ENCODE peak calls at places on chromosomes 7 and 10, in four cellular contexts. J is GM12878, D is K562, W is HepG2. Q is an unnamed sample.

GRCh38 chr10:46255696-46256355 is 31.0 kb upstream of the ANTXRL start:
- DNase-seq in J (no peak), D (peak; percentile 70), W (peak; percentile 43), Q (peak; percentile 83)

GRCh38 chr10:75773139-75773801 is 341.8 kb downstream of the LRMDA start:
- DNase-seq in J (no peak), D (no peak), W (peak; percentile 92), Q (no peak)

GRCh38 chr7:143345428-143345900 is 17.0 kb downstream of the FAM131B start:
- DNase-seq in J (no peak), D (peak; percentile 90), W (no peak), Q (peak; percentile 82)

GRCh38 chr7:90210925-90211324 is 615 bp upstream of the STEAP2 start:
- DNase-seq in J (no peak), D (no peak), W (peak; percentile 33), Q (peak; percentile 12)

GRCh38 chr7:6554848-6555247 is 3.6 kb upstream of the GRID2IP start:
- DNase-seq in J (no peak), D (no peak), W (no peak), Q (no peak)

GRCh38 chr7:107972075-107972482 is 30.9 kb downstream of the LAMB1 start:
- DNase-seq in J (no peak), D (peak; percentile 63), W (peak; percentile 91), Q (no peak)

GRCh38 chr7:132500727-132501410 is 75.4 kb downstream of the PLXNA4 start:
- DNase-seq in J (no peak), D (peak; percentile 15), W (no peak), Q (peak; percentile 55)

GRCh38 chr10:2688958-2689357 is 378.4 kb upstream of the PFKP start:
- DNase-seq in J (no peak), D (no peak), W (no peak), Q (no peak)

GRCh38 chr10:7378602-7379403 is 32.0 kb downstream of the SFMBT2 start:
- DNase-seq in J (no peak), D (no peak), W (no peak), Q (no peak)

GRCh38 chr10:114653926-114654325 is 4.1 kb downstream of the ABLIM1 start:
- DNase-seq in J (no peak), D (no peak), W (no peak), Q (no peak)

GRCh38 chr10:5929442-5929841 is 39.4 kb downstream of the FBH1 start:
- DNase-seq in J (no peak), D (no peak), W (no peak), Q (no peak)

GRCh38 chr10:93458821-93459257 is 23.3 kb downstream of the MYOF start:
- DNase-seq in J (no peak), D (no peak), W (peak; percentile 55), Q (no peak)

GRCh38 chr10:37682617-37683016 is 174.8 kb downstream of the ZNF248 start:
- DNase-seq in J (no peak), D (no peak), W (no peak), Q (no peak)

GRCh38 chr10:88172159-88172558 is 308.7 kb downstream of the PTEN start:
- DNase-seq in J (no peak), D (no peak), W (no peak), Q (no peak)

GRCh38 chr10:63554666-63555065 is 33.5 kb downstream of the REEP3 start:
- DNase-seq in J (peak; percentile 19), D (no peak), W (no peak), Q (no peak)

GRCh38 chr7:22287412-22287811 is 69.5 kb downstream of the RAPGEF5 start:
- DNase-seq in J (no peak), D (no peak), W (no peak), Q (no peak)

GRCh38 chr10:8026349-8027259 is 27.9 kb upstream of the GATA3 start:
- DNase-seq in J (no peak), D (no peak), W (peak; percentile 39), Q (no peak)

GRCh38 chr7:101814081-101814995 is 3.1 kb upstream of the CUX1 start:
- DNase-seq in J (no peak), D (peak; percentile 86), W (peak; percentile 36), Q (peak; percentile 65)

GRCh38 chr10:125722811-125723210 is 3.3 kb downstream of the EDRF1 start:
- DNase-seq in J (no peak), D (no peak), W (no peak), Q (no peak)

GRCh38 chr7:21568762-21569161 is 25.9 kb downstream of the DNAH11 start:
- DNase-seq in J (no peak), D (peak; percentile 9), W (peak; percentile 2), Q (no peak)

GRCh38 chr10:61780732-61781131 is 118.0 kb downstream of the CABCOCO1 start:
- DNase-seq in J (no peak), D (no peak), W (no peak), Q (no peak)

GRCh38 chr7:136677456-136678365 is 190.7 kb upstream of the CHRM2 start:
- DNase-seq in J (no peak), D (no peak), W (no peak), Q (no peak)

GRCh38 chr7:25750738-25751529 is 401.1 kb upstream of the NFE2L3 start:
- DNase-seq in J (no peak), D (no peak), W (no peak), Q (no peak)

GRCh38 chr10:129759214-129760002 is 204.7 kb downstream of the EBF3 start:
- DNase-seq in J (no peak), D (no peak), W (no peak), Q (no peak)

GRCh38 chr7:47539398-47540052 is 42.4 kb downstream of the TNS3 start:
- DNase-seq in J (no peak), D (no peak), W (peak; percentile 89), Q (no peak)

GRCh38 chr10:69481280-69481679 is 30.0 kb downstream of the TSPAN15 start:
- DNase-seq in J (no peak), D (no peak), W (no peak), Q (no peak)

GRCh38 chr7:116738378-116738777 is 66.4 kb downstream of the MET start:
- DNase-seq in J (no peak), D (no peak), W (peak; percentile 41), Q (no peak)

GRCh38 chr7:116736927-116737715 is 65.1 kb downstream of the MET start:
- DNase-seq in J (no peak), D (no peak), W (peak; percentile 58), Q (no peak)

GRCh38 chr7:116741625-116742316 is 69.8 kb downstream of the MET start:
- DNase-seq in J (no peak), D (no peak), W (peak; percentile 77), Q (no peak)

DNA sequence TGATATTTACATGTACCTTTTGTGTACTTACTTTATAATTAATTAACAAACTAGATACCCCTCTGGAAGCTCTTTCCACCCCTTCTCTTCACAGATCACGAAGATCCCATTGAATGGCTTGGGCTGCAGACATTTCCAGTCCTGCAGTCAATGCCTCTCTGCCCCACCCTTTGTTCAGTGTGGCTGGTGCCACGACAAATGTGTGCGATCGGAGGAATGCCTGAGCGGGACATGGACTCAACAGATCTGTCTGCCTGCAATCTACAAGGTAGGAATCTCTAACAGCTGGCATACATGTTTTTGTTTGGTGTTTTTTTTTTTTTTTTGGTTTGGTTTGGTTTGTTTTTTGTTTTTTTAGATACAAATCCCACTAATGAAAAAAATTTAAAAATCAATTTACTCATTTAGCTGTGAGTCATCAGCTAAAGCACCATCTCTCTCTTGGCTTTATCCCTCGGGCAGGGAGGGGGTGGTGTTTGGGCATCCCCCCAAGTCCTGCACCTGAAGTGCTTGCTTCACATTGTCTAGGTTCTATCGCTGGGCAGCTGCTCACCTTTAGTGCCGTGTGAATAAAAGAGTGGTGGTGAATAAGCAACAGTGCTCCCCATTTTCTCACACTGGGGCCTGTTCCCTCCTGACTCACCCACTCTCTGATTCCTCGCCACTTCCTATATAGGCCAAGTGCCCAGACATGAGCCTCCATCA is 68.9 kb downstream of the MET start:
- DNase-seq in J (no peak), D (no peak), W (no peak), Q (no peak)
- TF ChIP-seq CBFB in J (no peak), D (no peak), W (no peak), Q (no peak)

DNA sequence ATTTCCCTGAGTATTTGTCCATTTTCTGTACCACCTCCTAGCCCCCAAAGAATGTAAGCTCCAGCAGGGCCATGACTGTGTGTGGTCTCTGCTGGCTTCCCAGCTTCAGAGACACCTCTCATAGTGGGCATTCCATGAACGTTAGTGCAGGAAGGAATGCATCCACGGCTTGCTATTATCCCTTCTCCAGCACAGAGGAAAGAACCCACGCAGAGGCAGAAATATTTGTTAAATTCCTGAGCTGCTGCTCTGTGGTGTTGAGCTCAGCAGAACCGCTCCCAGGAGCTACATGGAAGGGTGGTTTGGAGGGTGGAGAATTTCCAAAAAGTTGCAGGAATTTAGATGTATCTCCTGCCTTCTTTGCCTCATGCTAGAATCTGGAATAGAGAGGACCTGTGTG is 275.2 kb downstream of the POU6F2 start:
- DNase-seq in J (no peak), D (no peak), W (no peak), Q (no peak)
- TF ChIP-seq CREM in J (no peak), D (no peak), W (no peak), Q (no peak)

GRCh38 chr10:79052311-79053080 is 16.3 kb upstream of the ZMIZ1 start:
- DNase-seq in J (no peak), D (peak; percentile 55), W (peak; percentile 52), Q (peak; percentile 23)
- TF ChIP-seq CBFB in J (no peak), D (no peak), W (no peak), Q (no peak)

DNA sequence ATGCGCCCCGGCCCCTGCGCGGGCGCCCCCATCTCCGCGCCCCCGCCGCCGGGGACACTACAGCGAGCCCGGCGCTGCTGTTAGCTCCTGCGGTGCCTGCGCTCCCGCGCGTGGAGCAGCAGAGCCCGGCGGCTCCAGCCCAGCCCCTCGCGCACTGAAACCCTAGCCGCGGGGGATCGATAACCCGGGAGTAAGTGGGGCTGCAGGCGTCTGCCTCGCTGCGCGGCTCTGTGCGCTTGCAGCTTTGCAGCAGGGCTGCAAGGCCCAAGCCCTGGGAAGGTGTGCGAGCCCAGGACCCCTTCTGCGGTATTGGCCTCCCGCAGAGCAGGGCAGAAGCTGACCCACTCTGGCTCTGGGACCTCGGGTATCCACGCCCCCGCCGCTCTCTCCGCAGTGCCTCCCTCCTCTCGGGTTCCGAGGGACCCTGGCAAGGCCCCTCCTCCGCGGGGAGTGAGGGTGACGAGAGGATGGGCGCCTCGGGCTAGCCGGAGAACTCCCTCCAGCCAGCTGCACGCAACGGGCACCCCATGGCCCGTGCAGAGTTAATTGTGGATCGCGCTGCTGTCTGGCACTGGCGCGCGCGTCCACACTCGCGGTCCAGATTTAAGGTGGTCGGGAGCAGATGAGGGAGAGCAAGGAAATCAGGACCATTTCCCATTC is 2.2 kb downstream of the SHH start:
- DNase-seq in J (no peak), D (no peak), W (no peak), Q (no peak)
- TF ChIP-seq CREM in J (no peak), D (no peak), W (no peak), Q (no peak)

GRCh38 chr7:27940341-27940740 is 200.4 kb downstream of the TAX1BP1 start:
- DNase-seq in J (no peak), D (no peak), W (no peak), Q (no peak)
- TF ChIP-seq CBFB in J (no peak), D (no peak), W (no peak), Q (no peak)

GRCh38 chr7:51970961-51971655 is 654.5 kb upstream of the COBL start:
- DNase-seq in J (no peak), D (no peak), W (no peak), Q (no peak)
- TF ChIP-seq CREM in J (no peak), D (no peak), W (no peak), Q (no peak)

GRCh38 chr10:48247680-48248079 is 26.8 kb downstream of the FRMPD2 start:
- DNase-seq in J (no peak), D (no peak), W (no peak), Q (no peak)

GRCh38 chr10:48251152-48251524 is 23.4 kb downstream of the FRMPD2 start:
- DNase-seq in J (no peak), D (no peak), W (peak; percentile 4), Q (no peak)

GRCh38 chr10:48249763-48250351 is 24.6 kb downstream of the FRMPD2 start:
- DNase-seq in J (no peak), D (peak; percentile 20), W (no peak), Q (no peak)

GRCh38 chr10:48248462-48248861 is 26.0 kb downstream of the FRMPD2 start:
- DNase-seq in J (no peak), D (no peak), W (no peak), Q (no peak)

GRCh38 chr10:48249004-48249762 is 25.3 kb downstream of the FRMPD2 start:
- DNase-seq in J (no peak), D (no peak), W (no peak), Q (no peak)
- TF ChIP-seq CBFB in J (no peak), D (no peak), W (no peak), Q (no peak)

Q was measured in WTC11.